ENCODE peak calls at places on chromosomes 4 and X, in five cellular contexts. W, A, Y, B and H are unnamed samples.
A peak's percentile ranks its signal among the peaks of the same experiment; 100 is the strongest.

GRCh38 chr4:73870260-73870659 is 1.1 kb downstream of the CXCL1 start:
- DNase-seq in W (peak; percentile 11), A (no peak), Y (no peak), B (no peak), H (no peak)

GRCh38 chrX:37993857-37994619 is 12.3 kb upstream of the SYTL5 start:
- DNase-seq in W (peak; percentile 97), A (peak; percentile 19), Y (no peak), B (peak; percentile 42), H (no peak)

GRCh38 chr4:148061795-148062194 is 329.9 kb downstream of the ARHGAP10 start:
- DNase-seq in W (peak; percentile 23), A (no peak), Y (no peak), B (no peak), H (no peak)

GRCh38 chr4:147518846-147519767 is 38.2 kb downstream of the EDNRA start:
- DNase-seq in W (peak; percentile 84), A (peak; percentile 39), Y (peak; percentile 32), B (peak; percentile 59), H (no peak)

GRCh38 chrX:118074086-118074485 is 42.5 kb downstream of the KLHL13 start:
- DNase-seq in W (no peak), A (no peak), Y (no peak), B (no peak), H (no peak)

GRCh38 chr4:104128850-104129213 is 365.9 kb downstream of the CXXC4 start:
- DNase-seq in W (no peak), A (peak; percentile 87), Y (no peak), B (peak; percentile 3), H (no peak)

GRCh38 chr4:78560296-78560963 is 8.9 kb downstream of the ANXA3 start:
- DNase-seq in W (no peak), A (no peak), Y (no peak), B (peak; percentile 88), H (no peak)

GRCh38 chr4:87498446-87498900 is 30.7 kb downstream of the SPARCL1 start:
- DNase-seq in W (no peak), A (no peak), Y (no peak), B (no peak), H (no peak)

GRCh38 chr4:148261861-148262260 is 180.4 kb downstream of the NR3C2 start:
- DNase-seq in W (no peak), A (no peak), Y (no peak), B (no peak), H (no peak)

GRCh38 chrX:13090261-13091110 is 46.1 kb upstream of the FAM9C start:
- DNase-seq in W (no peak), A (peak; percentile 67), Y (peak; percentile 14), B (no peak), H (no peak)

GRCh38 chrX:20639115-20639514 is 372.4 kb upstream of the RPS6KA3 start:
- DNase-seq in W (peak; percentile 21), A (no peak), Y (no peak), B (no peak), H (no peak)

GRCh38 chr4:3384391-3384770 is 57.4 kb upstream of the HGFAC start:
- DNase-seq in W (no peak), A (no peak), Y (no peak), B (no peak), H (no peak)

GRCh38 chr4:82739292-82740190 is 59.1 kb downstream of the SCD5 start:
- DNase-seq in W (peak; percentile 85), A (peak; percentile 58), Y (peak; percentile 89), B (peak; percentile 31), H (no peak)

GRCh38 chr4:83172371-83172770 is 57.8 kb upstream of the PLAC8 start:
- DNase-seq in W (no peak), A (no peak), Y (no peak), B (no peak), H (no peak)

GRCh38 chr4:110193822-110194761 is 4.3 kb downstream of the ELOVL6 start:
- DNase-seq in W (peak; percentile 89), A (peak; percentile 74), Y (peak; percentile 85), B (peak; percentile 88), H (peak; percentile 76)
- H3K27ac ChIP-seq in W (peak overlapping the region; percentile 86), A (peak overlapping the region; percentile 65), Y (peak overlapping the region; percentile 98), B (peak overlapping the region; percentile 42), H (peak overlapping the region; percentile 97)

GRCh38 chrX:72307646-72308051 is 1.9 kb upstream of the CITED1 start:
- DNase-seq in W (peak; percentile 17), A (no peak), Y (no peak), B (no peak), H (no peak)

GRCh38 chrX:72309297-72310071 is 3.8 kb upstream of the CITED1 start:
- DNase-seq in W (peak; percentile 41), A (no peak), Y (no peak), B (no peak), H (no peak)

GRCh38 chrX:72308566-72309296 is 3.0 kb upstream of the CITED1 start:
- DNase-seq in W (peak; percentile 83), A (peak; percentile 27), Y (peak; percentile 61), B (peak; percentile 34), H (peak; percentile 8)

GRCh38 chrX:72306851-72307645 is 1.3 kb upstream of the CITED1 start:
- DNase-seq in W (peak; percentile 70), A (peak; percentile 17), Y (peak; percentile 35), B (peak; percentile 22), H (no peak)

GRCh38 chrX:72308209-72308565 is 2.5 kb upstream of the CITED1 start:
- DNase-seq in W (no peak), A (no peak), Y (no peak), B (no peak), H (no peak)
- TF ChIP-seq EZH2 in W (no peak), A (no peak), Y (no peak), B (no peak), H (no peak)

DNA sequence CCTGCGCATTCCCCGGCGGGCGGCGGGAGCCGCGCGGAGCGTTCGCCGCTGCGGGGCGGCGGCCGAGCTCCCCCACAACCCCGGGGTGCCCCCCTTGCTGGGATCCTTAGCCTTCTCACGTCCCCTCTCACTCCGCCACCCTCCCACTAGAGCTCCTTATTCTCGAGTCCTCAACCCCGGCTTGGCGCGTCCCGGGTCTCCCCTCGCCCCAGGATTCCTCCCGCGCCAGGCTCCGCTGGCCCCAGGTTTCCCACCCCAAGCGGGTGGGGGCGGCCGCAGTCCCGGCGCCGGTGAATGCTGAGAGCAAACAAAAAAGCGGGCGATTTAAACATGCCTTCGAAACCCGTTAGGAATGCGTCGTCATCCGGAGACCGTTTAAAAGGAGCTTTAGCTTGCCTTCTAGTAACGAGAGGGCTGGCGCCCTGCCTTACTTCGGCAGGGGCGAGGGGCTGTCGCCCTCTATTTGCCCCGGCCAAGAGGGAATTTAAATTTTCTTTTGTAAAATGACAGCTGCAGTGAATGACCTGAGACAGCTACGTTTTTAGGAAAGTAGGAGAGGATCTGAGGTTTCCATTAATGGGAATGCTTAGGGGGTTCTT is 3.0 kb downstream of the JADE1 start:
- DNase-seq in W (peak; percentile 82), A (peak; percentile 76), Y (no peak), B (peak; percentile 19), H (no peak)
- TF ChIP-seq POLR2AphosphoS5 in W (no peak), A (no peak), Y (peak; percentile 34), B (no peak), H (no peak)

DNA sequence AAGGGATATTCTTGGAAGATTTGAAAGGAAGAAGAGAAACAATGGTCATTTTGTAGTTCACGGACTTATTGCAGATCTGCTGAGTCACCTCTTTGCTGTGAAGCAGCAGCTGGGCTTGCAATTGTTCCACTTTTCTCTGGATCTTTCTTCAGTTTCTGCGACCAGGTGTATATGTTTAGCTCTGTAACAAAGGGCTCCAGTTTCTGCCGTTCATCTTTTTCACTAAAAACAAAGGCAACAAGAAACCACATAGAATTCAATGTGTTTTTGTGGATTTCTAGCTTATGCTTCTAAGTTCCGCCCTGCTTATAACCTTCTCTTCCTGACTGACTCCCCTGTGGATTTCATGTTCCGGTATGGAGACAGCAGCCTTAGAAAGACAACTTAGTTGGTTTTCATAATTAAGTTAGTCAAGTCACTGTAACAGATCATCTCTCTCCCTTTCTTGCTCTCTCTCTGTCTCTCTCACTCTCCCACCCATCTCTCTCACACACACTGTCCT is 121.6 kb upstream of the EPHA5 start:
- DNase-seq in W (peak; percentile 34), A (no peak), Y (no peak), B (no peak), H (no peak)
- H3K27ac ChIP-seq in W (no peak overlapping the region), A (no peak overlapping the region), Y (no peak overlapping the region), B (no peak overlapping the region), H (no peak overlapping the region)

GRCh38 chr4:155011163-155011825 is 197.1 kb upstream of the NPY2R start:
- DNase-seq in W (no peak), A (no peak), Y (no peak), B (no peak), H (no peak)
- TF ChIP-seq EZH2 in W (no peak), A (no peak), Y (no peak), B (no peak), H (no peak)

DNA sequence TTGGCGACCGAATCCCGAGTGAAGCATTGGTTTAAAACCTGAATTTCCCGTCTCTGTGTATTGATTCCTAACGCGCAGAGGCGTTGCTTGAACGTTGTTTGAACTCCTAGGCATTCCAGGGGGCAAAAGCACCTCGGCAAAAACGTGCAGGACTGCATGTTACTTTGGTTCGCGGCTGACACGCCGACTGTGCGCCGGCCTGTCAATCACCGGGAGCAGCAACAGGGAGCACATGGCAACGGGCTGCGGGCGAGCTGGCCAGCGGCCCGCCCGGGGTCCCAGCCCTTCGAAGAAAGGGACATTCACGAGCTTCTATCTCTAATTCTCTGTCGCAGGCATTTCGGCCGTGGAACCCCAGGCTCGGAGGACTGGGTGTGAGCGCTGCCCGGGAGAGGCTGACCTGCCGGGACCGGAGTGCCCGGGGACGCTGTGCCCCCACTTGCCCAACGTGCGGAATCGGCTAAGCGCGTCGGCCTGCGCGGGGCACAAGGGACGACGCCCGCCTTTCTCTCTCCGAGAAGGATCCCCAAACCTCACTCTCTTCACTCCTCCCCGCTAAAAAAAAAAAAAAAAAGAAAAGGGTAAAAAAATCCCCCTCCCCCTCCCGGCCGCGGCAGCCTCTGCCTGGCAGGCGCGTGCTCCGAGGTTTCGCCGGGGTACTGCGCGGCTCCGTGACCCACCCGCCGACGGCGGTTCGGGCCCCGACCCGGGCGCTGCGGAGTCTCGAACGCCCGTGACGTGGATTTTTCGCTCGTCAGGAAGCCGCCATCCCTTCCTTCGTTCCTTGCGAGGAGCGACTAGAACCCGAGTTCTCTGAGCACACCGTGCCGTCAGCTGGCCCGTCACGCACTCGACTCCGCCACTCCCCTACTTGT is 918 bp downstream of the SPRY1 start:
- DNase-seq in W (peak; percentile 83), A (peak; percentile 75), Y (peak; percentile 14), B (peak; percentile 47), H (no peak)
- TF ChIP-seq POLR2AphosphoS5 in W (peak; percentile 8), A (no peak), Y (no peak), B (peak; percentile 31), H (no peak)

GRCh38 chr4:153518637-153519384 is 52.7 kb downstream of the TMEM131L start:
- DNase-seq in W (no peak), A (peak; percentile 30), Y (peak; percentile 43), B (no peak), H (no peak)
- H3K27ac ChIP-seq in W (no peak overlapping the region), A (peak overlapping the region; percentile 48), Y (peak overlapping the region; percentile 54), B (no peak overlapping the region), H (no peak overlapping the region)